ENCODE peak calls at places on chromosomes 16 and 17, in ten cellular contexts. E is testis; Z is fibroblast of lung; H is tibial nerve; D is CD8-positive, alpha-beta memory T cell; P is IMR-90; X is thyroid gland; M is effector memory CD4-positive, alpha-beta T cell; I is mammary epithelial cell; W is esophagus squamous epithelium. B is an unnamed sample.

GRCh38 chr17:6408271-6408670 is 26.6 kb downstream of the AIPL1 start:
- DNase-seq in Z (no peak), W (no peak), I (no peak), E (no peak), D (no peak), P (no peak), X (no peak), M (no peak), H (no peak), B (no peak)

GRCh38 chr17:82962163-82962720 is 117.2 kb upstream of the METRNL start:
- DNase-seq in Z (peak; percentile 30), E (peak; percentile 10), W (no peak), H (no peak), M (no peak), X (peak; percentile 0), I (no peak), P (peak; percentile 60), D (no peak), B (no peak)

GRCh38 chr17:44916781-44917241 is 1.5 kb upstream of the GFAP start:
- DNase-seq in W (no peak), M (no peak), X (peak; percentile 95), E (no peak), D (no peak), H (no peak), P (peak; percentile 25), Z (peak; percentile 32), I (peak; percentile 37), B (peak; percentile 87)

GRCh38 chr16:1287982-1288670 is 21.3 kb upstream of the UBE2I start:
- DNase-seq in H (no peak), D (no peak), E (peak; percentile 65), W (no peak), M (no peak), Z (no peak), P (peak; percentile 5), X (no peak), I (no peak), B (no peak)

GRCh38 chr16:35533683-35534082 is 2074.3 kb downstream of the TP53TG3F start:
- DNase-seq in X (no peak), M (no peak), W (no peak), Z (no peak), P (no peak), I (no peak), H (no peak), E (no peak), D (no peak), B (no peak)

GRCh38 chr17:4950757-4951204 is at the start of gene ENO3:
- DNase-seq in I (no peak), W (no peak), D (no peak), P (no peak), X (no peak), Z (no peak), H (no peak), M (no peak), E (no peak), B (no peak)

GRCh38 chr17:72119963-72120877 is 600 bp upstream of the SOX9 start:
- DNase-seq in M (no peak), Z (peak; percentile 90), H (no peak), D (no peak), E (peak; percentile 47), X (peak; percentile 63), I (peak; percentile 77), W (no peak), P (peak; percentile 91), B (no peak)

GRCh38 chr16:81754810-81755209 is 24.3 kb upstream of the PLCG2 start:
- DNase-seq in H (no peak), Z (no peak), E (no peak), D (no peak), X (no peak), M (no peak), I (no peak), W (no peak), P (no peak), B (no peak)

GRCh38 chr17:60618854-60619253 is 18.9 kb downstream of the PPM1D start:
- DNase-seq in D (no peak), I (no peak), M (no peak), X (no peak), H (no peak), W (no peak), Z (no peak), P (peak; percentile 61), E (no peak), B (no peak)

GRCh38 chr16:53948326-53948725 is 244.4 kb downstream of the FTO start:
- DNase-seq in X (no peak), H (no peak), I (no peak), P (no peak), W (no peak), E (no peak), Z (no peak), D (no peak), M (no peak), B (no peak)

GRCh38 chr17:39737761-39738567 is at the start of gene GRB7:
- DNase-seq in W (no peak), H (no peak), D (no peak), Z (no peak), E (peak; percentile 36), M (no peak), I (peak; percentile 71), P (no peak), X (peak; percentile 94), B (no peak)

GRCh38 chr17:14061666-14062560 is 7.4 kb upstream of the COX10 start:
- DNase-seq in P (peak; percentile 84), W (no peak), M (no peak), I (peak; percentile 48), X (peak; percentile 13), E (no peak), H (no peak), D (no peak), Z (peak; percentile 84), B (no peak)

DNA sequence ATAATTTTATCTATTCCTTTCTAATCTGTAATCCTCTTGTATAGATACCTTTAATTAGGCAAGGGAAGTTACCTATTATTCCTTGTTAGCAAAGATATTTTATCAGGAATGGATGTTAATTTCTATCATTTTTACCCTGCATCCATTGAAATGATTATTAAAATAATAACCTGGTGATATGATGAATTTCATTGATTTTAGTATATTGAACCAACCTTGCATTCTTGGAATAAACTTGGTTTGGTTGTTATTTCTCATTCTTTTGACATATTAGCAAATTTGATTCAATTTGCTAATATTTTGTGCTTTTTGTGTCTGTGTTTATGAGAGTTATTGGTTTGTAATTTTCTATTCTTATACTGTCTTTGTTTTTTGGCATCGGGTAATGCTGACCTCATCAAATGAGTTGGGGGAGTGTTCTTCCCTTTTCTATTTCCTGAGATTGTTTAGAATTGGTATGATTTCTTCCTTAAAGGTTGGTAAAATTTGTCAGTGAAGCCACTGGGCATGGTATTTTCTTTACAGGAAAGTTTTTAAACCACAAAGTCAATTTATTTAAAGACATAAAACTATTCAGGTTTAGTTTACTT is 250.4 kb upstream of the PMFBP1 start:
- DNase-seq in H (no peak), E (no peak), P (no peak), W (no peak), M (no peak), X (no peak), D (no peak), Z (no peak), I (no peak), B (no peak)
- H3K4me3 ChIP-seq in H (no peak overlapping the region), E (no peak overlapping the region), P (no peak overlapping the region), W (no peak overlapping the region), M (no peak overlapping the region), X (no peak overlapping the region), D (no peak overlapping the region), Z (no peak overlapping the region), I (no peak overlapping the region), B (no peak overlapping the region)

GRCh38 chr16:16797239-16797638 is 418.3 kb downstream of the NPIPA7 start:
- DNase-seq in M (no peak), H (no peak), I (no peak), E (no peak), D (no peak), X (no peak), P (no peak), W (no peak), Z (no peak), B (no peak)

GRCh38 chr16:16798504-16798903 is 419.6 kb downstream of the NPIPA7 start:
- DNase-seq in P (no peak), X (no peak), E (no peak), M (no peak), D (no peak), W (no peak), H (no peak), I (no peak), Z (no peak), B (no peak)
- H3K4me1 ChIP-seq in P (no peaks in the 10 kb centered on the region), X (no peaks in the 10 kb centered on the region), E (no peaks in the 10 kb centered on the region), M (no peaks in the 10 kb centered on the region), D (no peaks in the 10 kb centered on the region), W (no peaks in the 10 kb centered on the region), H (no peaks in the 10 kb centered on the region), I (no peaks in the 10 kb centered on the region), Z (no peaks in the 10 kb centered on the region), B (no peaks in the 10 kb centered on the region)

GRCh38 chr17:7854078-7854777 is 638 bp upstream of the TMEM88 start:
- DNase-seq in W (no peak), X (no peak), M (no peak), Z (no peak), E (no peak), P (no peak), D (no peak), H (no peak), I (no peak), B (no peak)

GRCh38 chr17:7854851-7855642 is at the start of gene TMEM88:
- DNase-seq in P (no peak), E (no peak), D (no peak), W (no peak), I (no peak), H (no peak), M (no peak), Z (no peak), X (no peak), B (no peak)

GRCh38 chr17:7856081-7856791 is 1.1 kb downstream of the NAA38 start:
- DNase-seq in I (no peak), H (peak; percentile 14), D (no peak), M (no peak), X (no peak), W (no peak), P (no peak), Z (peak; percentile 40), E (peak; percentile 50), B (no peak)

GRCh38 chr17:7856840-7857723 is at the start of gene NAA38:
- DNase-seq in P (peak; percentile 100), W (peak; percentile 90), Z (peak; percentile 100), M (peak; percentile 88), E (peak; percentile 99), D (peak; percentile 89), X (peak; percentile 98), I (peak; percentile 99), H (peak; percentile 93), B (peak; percentile 99)

DNA sequence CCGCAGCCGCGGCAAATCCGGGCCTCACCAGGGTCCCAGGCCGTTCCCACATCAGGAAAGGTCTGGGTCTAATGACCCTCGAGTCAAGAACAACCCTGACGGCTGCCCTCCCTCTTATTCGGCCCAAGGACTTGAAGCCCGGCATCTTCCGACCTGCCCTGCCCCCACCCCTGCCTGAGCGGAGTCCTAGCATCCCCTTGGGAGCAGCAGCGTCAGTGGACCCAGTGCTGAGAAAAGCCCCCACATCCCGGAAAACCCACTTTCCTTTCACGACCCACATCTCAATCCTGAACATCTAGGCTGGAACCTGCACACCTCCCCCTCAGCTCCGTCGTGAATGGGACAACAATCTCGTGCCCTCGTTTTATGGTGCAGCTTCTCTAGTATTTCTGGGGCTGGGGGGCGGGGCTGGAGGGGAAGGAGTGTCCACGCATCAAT is 796 bp downstream of the TMEM88 start:
- DNase-seq in D (no peak), P (no peak), Z (no peak), W (no peak), X (no peak), E (no peak), I (no peak), H (peak; percentile 25), M (no peak), B (no peak)
- H3K4me3 ChIP-seq in D (no peak overlapping the region), P (no peak overlapping the region), Z (no peak overlapping the region), W (peak overlapping the region; percentile 81), X (no peak overlapping the region), E (peak overlapping the region; percentile 66), I (no peak overlapping the region), H (peak overlapping the region; percentile 66), M (no peak overlapping the region), B (peak overlapping the region; percentile 76)

GRCh38 chr16:3865241-3865640 is 15.3 kb downstream of the CREBBP start:
- DNase-seq in W (no peak), H (no peak), P (no peak), E (no peak), D (no peak), I (no peak), X (no peak), Z (no peak), M (no peak), B (no peak)
- H3K4me1 ChIP-seq in W (peaks cover 98% of the 10 kb centered on the region), H (peaks cover 100% of the 10 kb centered on the region), P (peaks cover 16% of the 10 kb centered on the region), E (peaks cover 23% of the 10 kb centered on the region), D (peaks cover 85% of the 10 kb centered on the region), I (peaks cover 6% of the 10 kb centered on the region), X (peaks cover 58% of the 10 kb centered on the region), Z (peaks cover 6% of the 10 kb centered on the region), M (peaks cover 16% of the 10 kb centered on the region), B (peaks cover 70% of the 10 kb centered on the region)